ENCODE peak calls at places on chromosomes 16 and 17, in six cellular contexts. One of them, this sample, is unnamed.
A peak's percentile ranks its signal among the peaks of the same experiment; 100 is the strongest.

GRCh38 chr17:40480501-40481003 is 20.9 kb downstream of the TNS4 start:
- DNase-seq in nucleus accumbens: no peak
- DNase-seq in NCI-H1930: no peak
- DNase-seq in NCI-H2081: peak; percentile 29
- DNase-seq in stimulated activated naive CD8-positive, alpha-beta T cell treated with anti-CD3 and anti-CD28 coated beads, Interleukin-15, Interleukin-2, amounts not matched to agents 100 U/mL and 50 U/mL, for 24 hours: peak; percentile 86
- DNase-seq in GDM1: peak; percentile 29
- DNase-seq in this sample: peak; percentile 95

GRCh38 chr16:74829637-74830036 is 55.0 kb upstream of the FA2H start:
- DNase-seq in nucleus accumbens: no peak
- DNase-seq in NCI-H1930: no peak
- DNase-seq in NCI-H2081: no peak
- DNase-seq in stimulated activated naive CD8-positive, alpha-beta T cell treated with anti-CD3 and anti-CD28 coated beads, Interleukin-15, Interleukin-2, amounts not matched to agents 100 U/mL and 50 U/mL, for 24 hours: no peak
- DNase-seq in GDM1: no peak
- DNase-seq in this sample: no peak

GRCh38 chr17:28796062-28796461 is 46.5 kb downstream of the FAM222B start:
- DNase-seq in nucleus accumbens: no peak
- DNase-seq in NCI-H1930: no peak
- DNase-seq in NCI-H2081: peak; percentile 77
- DNase-seq in stimulated activated naive CD8-positive, alpha-beta T cell treated with anti-CD3 and anti-CD28 coated beads, Interleukin-15, Interleukin-2, amounts not matched to agents 100 U/mL and 50 U/mL, for 24 hours: no peak
- DNase-seq in GDM1: no peak
- DNase-seq in this sample: no peak

GRCh38 chr17:58351710-58352017 is 337 bp downstream of the SUPT4H1 start:
- DNase-seq in nucleus accumbens: no peak
- DNase-seq in NCI-H1930: no peak
- DNase-seq in NCI-H2081: no peak
- DNase-seq in stimulated activated naive CD8-positive, alpha-beta T cell treated with anti-CD3 and anti-CD28 coated beads, Interleukin-15, Interleukin-2, amounts not matched to agents 100 U/mL and 50 U/mL, for 24 hours: no peak
- DNase-seq in GDM1: no peak
- DNase-seq in this sample: no peak

GRCh38 chr16:74431516-74431915 is 10.2 kb upstream of the CLEC18B start:
- DNase-seq in nucleus accumbens: no peak
- DNase-seq in NCI-H1930: no peak
- DNase-seq in NCI-H2081: no peak
- DNase-seq in stimulated activated naive CD8-positive, alpha-beta T cell treated with anti-CD3 and anti-CD28 coated beads, Interleukin-15, Interleukin-2, amounts not matched to agents 100 U/mL and 50 U/mL, for 24 hours: no peak
- DNase-seq in GDM1: no peak
- DNase-seq in this sample: no peak

GRCh38 chr17:50269477-50270429 is 4.5 kb upstream of the TMEM92 start:
- DNase-seq in nucleus accumbens: no peak
- DNase-seq in NCI-H1930: peak; percentile 7
- DNase-seq in NCI-H2081: peak; percentile 60
- DNase-seq in stimulated activated naive CD8-positive, alpha-beta T cell treated with anti-CD3 and anti-CD28 coated beads, Interleukin-15, Interleukin-2, amounts not matched to agents 100 U/mL and 50 U/mL, for 24 hours: peak; percentile 77
- DNase-seq in GDM1: no peak
- DNase-seq in this sample: peak; percentile 79

GRCh38 chr16:86854895-86855294 is 276.5 kb downstream of the FOXL1 start:
- DNase-seq in nucleus accumbens: no peak
- DNase-seq in NCI-H1930: no peak
- DNase-seq in NCI-H2081: no peak
- DNase-seq in stimulated activated naive CD8-positive, alpha-beta T cell treated with anti-CD3 and anti-CD28 coated beads, Interleukin-15, Interleukin-2, amounts not matched to agents 100 U/mL and 50 U/mL, for 24 hours: no peak
- DNase-seq in GDM1: no peak
- DNase-seq in this sample: no peak

GRCh38 chr17:17175917-17176316 is 30.2 kb downstream of the PLD6 start:
- DNase-seq in nucleus accumbens: no peak
- DNase-seq in NCI-H1930: no peak
- DNase-seq in NCI-H2081: no peak
- DNase-seq in stimulated activated naive CD8-positive, alpha-beta T cell treated with anti-CD3 and anti-CD28 coated beads, Interleukin-15, Interleukin-2, amounts not matched to agents 100 U/mL and 50 U/mL, for 24 hours: no peak
- DNase-seq in GDM1: no peak
- DNase-seq in this sample: peak; percentile 41

GRCh38 chr16:89167425-89167941 is 4.1 kb upstream of the CDH15 start:
- DNase-seq in nucleus accumbens: peak; percentile 8
- DNase-seq in NCI-H1930: peak; percentile 63
- DNase-seq in NCI-H2081: peak; percentile 49
- DNase-seq in stimulated activated naive CD8-positive, alpha-beta T cell treated with anti-CD3 and anti-CD28 coated beads, Interleukin-15, Interleukin-2, amounts not matched to agents 100 U/mL and 50 U/mL, for 24 hours: peak; percentile 95
- DNase-seq in GDM1: peak; percentile 67
- DNase-seq in this sample: peak; percentile 89

GRCh38 chr16:88685156-88686061 is 898 bp downstream of the SNAI3 start:
- DNase-seq in nucleus accumbens: no peak
- DNase-seq in NCI-H1930: no peak
- DNase-seq in NCI-H2081: no peak
- DNase-seq in stimulated activated naive CD8-positive, alpha-beta T cell treated with anti-CD3 and anti-CD28 coated beads, Interleukin-15, Interleukin-2, amounts not matched to agents 100 U/mL and 50 U/mL, for 24 hours: peak; percentile 81
- DNase-seq in GDM1: peak; percentile 16
- DNase-seq in this sample: peak; percentile 82

GRCh38 chr16:10923650-10924214 is 18.5 kb downstream of the DEXI start:
- DNase-seq in nucleus accumbens: no peak
- DNase-seq in NCI-H1930: no peak
- DNase-seq in NCI-H2081: no peak
- DNase-seq in stimulated activated naive CD8-positive, alpha-beta T cell treated with anti-CD3 and anti-CD28 coated beads, Interleukin-15, Interleukin-2, amounts not matched to agents 100 U/mL and 50 U/mL, for 24 hours: no peak
- DNase-seq in GDM1: no peak
- DNase-seq in this sample: no peak

GRCh38 chr16:8655184-8655717 is 19.2 kb upstream of the ABAT start:
- DNase-seq in nucleus accumbens: no peak
- DNase-seq in NCI-H1930: peak; percentile 23
- DNase-seq in NCI-H2081: peak; percentile 18
- DNase-seq in stimulated activated naive CD8-positive, alpha-beta T cell treated with anti-CD3 and anti-CD28 coated beads, Interleukin-15, Interleukin-2, amounts not matched to agents 100 U/mL and 50 U/mL, for 24 hours: peak; percentile 56
- DNase-seq in GDM1: peak; percentile 45
- DNase-seq in this sample: peak; percentile 81

GRCh38 chr17:5922476-5922875 is 147.7 kb upstream of the WSCD1 start:
- DNase-seq in nucleus accumbens: no peak
- DNase-seq in NCI-H1930: no peak
- DNase-seq in NCI-H2081: no peak
- DNase-seq in stimulated activated naive CD8-positive, alpha-beta T cell treated with anti-CD3 and anti-CD28 coated beads, Interleukin-15, Interleukin-2, amounts not matched to agents 100 U/mL and 50 U/mL, for 24 hours: no peak
- DNase-seq in GDM1: no peak
- DNase-seq in this sample: no peak

GRCh38 chr16:79411805-79412204 is 188.7 kb downstream of the MAF start:
- DNase-seq in nucleus accumbens: no peak
- DNase-seq in NCI-H1930: no peak
- DNase-seq in NCI-H2081: no peak
- DNase-seq in stimulated activated naive CD8-positive, alpha-beta T cell treated with anti-CD3 and anti-CD28 coated beads, Interleukin-15, Interleukin-2, amounts not matched to agents 100 U/mL and 50 U/mL, for 24 hours: no peak
- DNase-seq in GDM1: no peak
- DNase-seq in this sample: peak; percentile 48

GRCh38 chr17:9924735-9925191 is 19.7 kb upstream of the RCVRN start:
- DNase-seq in nucleus accumbens: no peak
- DNase-seq in NCI-H1930: peak; percentile 70
- DNase-seq in NCI-H2081: peak; percentile 41
- DNase-seq in stimulated activated naive CD8-positive, alpha-beta T cell treated with anti-CD3 and anti-CD28 coated beads, Interleukin-15, Interleukin-2, amounts not matched to agents 100 U/mL and 50 U/mL, for 24 hours: no peak
- DNase-seq in GDM1: peak; percentile 44
- DNase-seq in this sample: no peak

GRCh38 chr17:69869667-69870066 is 205.4 kb upstream of the KCNJ16 start:
- DNase-seq in nucleus accumbens: no peak
- DNase-seq in NCI-H1930: no peak
- DNase-seq in NCI-H2081: no peak
- DNase-seq in stimulated activated naive CD8-positive, alpha-beta T cell treated with anti-CD3 and anti-CD28 coated beads, Interleukin-15, Interleukin-2, amounts not matched to agents 100 U/mL and 50 U/mL, for 24 hours: no peak
- DNase-seq in GDM1: no peak
- DNase-seq in this sample: no peak

GRCh38 chr17:7897773-7898172 is 9.2 kb downstream of the CHD3 start:
- DNase-seq in nucleus accumbens: no peak
- DNase-seq in NCI-H1930: no peak
- DNase-seq in NCI-H2081: no peak
- DNase-seq in stimulated activated naive CD8-positive, alpha-beta T cell treated with anti-CD3 and anti-CD28 coated beads, Interleukin-15, Interleukin-2, amounts not matched to agents 100 U/mL and 50 U/mL, for 24 hours: no peak
- DNase-seq in GDM1: peak; percentile 12
- DNase-seq in this sample: peak; percentile 47

GRCh38 chr16:29804020-29804419 is 2.3 kb upstream of the MAZ start:
- DNase-seq in nucleus accumbens: no peak
- DNase-seq in NCI-H1930: no peak
- DNase-seq in NCI-H2081: no peak
- DNase-seq in stimulated activated naive CD8-positive, alpha-beta T cell treated with anti-CD3 and anti-CD28 coated beads, Interleukin-15, Interleukin-2, amounts not matched to agents 100 U/mL and 50 U/mL, for 24 hours: no peak
- DNase-seq in GDM1: no peak
- DNase-seq in this sample: no peak

GRCh38 chr16:77298638-77299360 is 99.6 kb downstream of the SYCE1L start:
- DNase-seq in nucleus accumbens: no peak
- DNase-seq in NCI-H1930: no peak
- DNase-seq in NCI-H2081: no peak
- DNase-seq in stimulated activated naive CD8-positive, alpha-beta T cell treated with anti-CD3 and anti-CD28 coated beads, Interleukin-15, Interleukin-2, amounts not matched to agents 100 U/mL and 50 U/mL, for 24 hours: no peak
- DNase-seq in GDM1: no peak
- DNase-seq in this sample: no peak

GRCh38 chr16:56371383-56371937 is 53.9 kb downstream of the AMFR start:
- DNase-seq in nucleus accumbens: no peak
- DNase-seq in NCI-H1930: no peak
- DNase-seq in NCI-H2081: no peak
- DNase-seq in stimulated activated naive CD8-positive, alpha-beta T cell treated with anti-CD3 and anti-CD28 coated beads, Interleukin-15, Interleukin-2, amounts not matched to agents 100 U/mL and 50 U/mL, for 24 hours: no peak
- DNase-seq in GDM1: no peak
- DNase-seq in this sample: no peak

GRCh38 chr16:47888142-47888541 is 267.7 kb downstream of the ABCC12 start:
- DNase-seq in nucleus accumbens: no peak
- DNase-seq in NCI-H1930: no peak
- DNase-seq in NCI-H2081: no peak
- DNase-seq in stimulated activated naive CD8-positive, alpha-beta T cell treated with anti-CD3 and anti-CD28 coated beads, Interleukin-15, Interleukin-2, amounts not matched to agents 100 U/mL and 50 U/mL, for 24 hours: no peak
- DNase-seq in GDM1: no peak
- DNase-seq in this sample: no peak

GRCh38 chr17:31527606-31528005 is 136.1 kb downstream of the RAB11FIP4 start:
- DNase-seq in nucleus accumbens: no peak
- DNase-seq in NCI-H1930: no peak
- DNase-seq in NCI-H2081: no peak
- DNase-seq in stimulated activated naive CD8-positive, alpha-beta T cell treated with anti-CD3 and anti-CD28 coated beads, Interleukin-15, Interleukin-2, amounts not matched to agents 100 U/mL and 50 U/mL, for 24 hours: no peak
- DNase-seq in GDM1: no peak
- DNase-seq in this sample: no peak

GRCh38 chr16:6016530-6017184 is 919.1 kb upstream of the EEF2KMT start:
- DNase-seq in nucleus accumbens: no peak
- DNase-seq in NCI-H1930: peak; percentile 28
- DNase-seq in NCI-H2081: no peak
- DNase-seq in stimulated activated naive CD8-positive, alpha-beta T cell treated with anti-CD3 and anti-CD28 coated beads, Interleukin-15, Interleukin-2, amounts not matched to agents 100 U/mL and 50 U/mL, for 24 hours: no peak
- DNase-seq in GDM1: no peak
- DNase-seq in this sample: no peak

GRCh38 chr16:55495616-55496289 is 13.1 kb upstream of the LPCAT2 start:
- DNase-seq in nucleus accumbens: no peak
- DNase-seq in NCI-H1930: no peak
- DNase-seq in NCI-H2081: no peak
- DNase-seq in stimulated activated naive CD8-positive, alpha-beta T cell treated with anti-CD3 and anti-CD28 coated beads, Interleukin-15, Interleukin-2, amounts not matched to agents 100 U/mL and 50 U/mL, for 24 hours: no peak
- DNase-seq in GDM1: no peak
- DNase-seq in this sample: no peak

GRCh38 chr17:40431231-40431602 is 12.0 kb upstream of the IGFBP4 start:
- DNase-seq in nucleus accumbens: no peak
- DNase-seq in NCI-H1930: no peak
- DNase-seq in NCI-H2081: no peak
- DNase-seq in stimulated activated naive CD8-positive, alpha-beta T cell treated with anti-CD3 and anti-CD28 coated beads, Interleukin-15, Interleukin-2, amounts not matched to agents 100 U/mL and 50 U/mL, for 24 hours: no peak
- DNase-seq in GDM1: no peak
- DNase-seq in this sample: peak; percentile 4

GRCh38 chr17:1627219-1627986 is 1.2 kb downstream of the SLC43A2 start:
- DNase-seq in nucleus accumbens: no peak
- DNase-seq in NCI-H1930: no peak
- DNase-seq in NCI-H2081: no peak
- DNase-seq in stimulated activated naive CD8-positive, alpha-beta T cell treated with anti-CD3 and anti-CD28 coated beads, Interleukin-15, Interleukin-2, amounts not matched to agents 100 U/mL and 50 U/mL, for 24 hours: no peak
- DNase-seq in GDM1: peak; percentile 69
- DNase-seq in this sample: no peak

GRCh38 chr17:75524971-75525805 is at the start of gene LLGL2:
- DNase-seq in nucleus accumbens: peak; percentile 25
- DNase-seq in NCI-H1930: peak; percentile 97
- DNase-seq in NCI-H2081: peak; percentile 96
- DNase-seq in stimulated activated naive CD8-positive, alpha-beta T cell treated with anti-CD3 and anti-CD28 coated beads, Interleukin-15, Interleukin-2, amounts not matched to agents 100 U/mL and 50 U/mL, for 24 hours: peak; percentile 78
- DNase-seq in GDM1: no peak
- DNase-seq in this sample: peak; percentile 86

GRCh38 chr17:2844386-2844785 is 48.1 kb downstream of the RAP1GAP2 start:
- DNase-seq in nucleus accumbens: no peak
- DNase-seq in NCI-H1930: no peak
- DNase-seq in NCI-H2081: peak; percentile 52
- DNase-seq in stimulated activated naive CD8-positive, alpha-beta T cell treated with anti-CD3 and anti-CD28 coated beads, Interleukin-15, Interleukin-2, amounts not matched to agents 100 U/mL and 50 U/mL, for 24 hours: no peak
- DNase-seq in GDM1: no peak
- DNase-seq in this sample: no peak

GRCh38 chr17:53316988-53317387 is 505.7 kb upstream of the KIF2B start:
- DNase-seq in nucleus accumbens: no peak
- DNase-seq in NCI-H1930: no peak
- DNase-seq in NCI-H2081: no peak
- DNase-seq in stimulated activated naive CD8-positive, alpha-beta T cell treated with anti-CD3 and anti-CD28 coated beads, Interleukin-15, Interleukin-2, amounts not matched to agents 100 U/mL and 50 U/mL, for 24 hours: no peak
- DNase-seq in GDM1: no peak
- DNase-seq in this sample: no peak

GRCh38 chr17:7476474-7476873 is 3.0 kb downstream of the ZBTB4 start:
- DNase-seq in nucleus accumbens: no peak
- DNase-seq in NCI-H1930: no peak
- DNase-seq in NCI-H2081: no peak
- DNase-seq in stimulated activated naive CD8-positive, alpha-beta T cell treated with anti-CD3 and anti-CD28 coated beads, Interleukin-15, Interleukin-2, amounts not matched to agents 100 U/mL and 50 U/mL, for 24 hours: no peak
- DNase-seq in GDM1: no peak
- DNase-seq in this sample: no peak

GRCh38 chr16:13939821-13940220 is 19.9 kb downstream of the ERCC4 start:
- DNase-seq in nucleus accumbens: no peak
- DNase-seq in NCI-H1930: no peak
- DNase-seq in NCI-H2081: no peak
- DNase-seq in stimulated activated naive CD8-positive, alpha-beta T cell treated with anti-CD3 and anti-CD28 coated beads, Interleukin-15, Interleukin-2, amounts not matched to agents 100 U/mL and 50 U/mL, for 24 hours: no peak
- DNase-seq in GDM1: no peak
- DNase-seq in this sample: no peak

GRCh38 chr17:29559640-29560039 is 7.2 kb downstream of the ABHD15 start:
- DNase-seq in nucleus accumbens: no peak
- DNase-seq in NCI-H1930: no peak
- DNase-seq in NCI-H2081: peak; percentile 1
- DNase-seq in stimulated activated naive CD8-positive, alpha-beta T cell treated with anti-CD3 and anti-CD28 coated beads, Interleukin-15, Interleukin-2, amounts not matched to agents 100 U/mL and 50 U/mL, for 24 hours: no peak
- DNase-seq in GDM1: no peak
- DNase-seq in this sample: no peak

GRCh38 chr17:7561028-7561575 is 617 bp upstream of the SENP3 start:
- DNase-seq in nucleus accumbens: peak; percentile 61
- DNase-seq in NCI-H1930: peak; percentile 75
- DNase-seq in NCI-H2081: peak; percentile 70
- DNase-seq in stimulated activated naive CD8-positive, alpha-beta T cell treated with anti-CD3 and anti-CD28 coated beads, Interleukin-15, Interleukin-2, amounts not matched to agents 100 U/mL and 50 U/mL, for 24 hours: peak; percentile 90
- DNase-seq in GDM1: peak; percentile 68
- DNase-seq in this sample: peak; percentile 92

GRCh38 chr17:78826426-78826825 is 14.2 kb downstream of the USP36 start:
- DNase-seq in nucleus accumbens: no peak
- DNase-seq in NCI-H1930: no peak
- DNase-seq in NCI-H2081: no peak
- DNase-seq in stimulated activated naive CD8-positive, alpha-beta T cell treated with anti-CD3 and anti-CD28 coated beads, Interleukin-15, Interleukin-2, amounts not matched to agents 100 U/mL and 50 U/mL, for 24 hours: no peak
- DNase-seq in GDM1: no peak
- DNase-seq in this sample: no peak

GRCh38 chr17:48569676-48570324 is 8.3 kb downstream of the HOXB4 start:
- DNase-seq in nucleus accumbens: no peak
- DNase-seq in NCI-H1930: no peak
- DNase-seq in NCI-H2081: no peak
- DNase-seq in stimulated activated naive CD8-positive, alpha-beta T cell treated with anti-CD3 and anti-CD28 coated beads, Interleukin-15, Interleukin-2, amounts not matched to agents 100 U/mL and 50 U/mL, for 24 hours: no peak
- DNase-seq in GDM1: no peak
- DNase-seq in this sample: no peak

GRCh38 chr16:31301708-31302400 is 42.1 kb downstream of the ITGAM start:
- DNase-seq in nucleus accumbens: no peak
- DNase-seq in NCI-H1930: no peak
- DNase-seq in NCI-H2081: no peak
- DNase-seq in stimulated activated naive CD8-positive, alpha-beta T cell treated with anti-CD3 and anti-CD28 coated beads, Interleukin-15, Interleukin-2, amounts not matched to agents 100 U/mL and 50 U/mL, for 24 hours: no peak
- DNase-seq in GDM1: peak; percentile 63
- DNase-seq in this sample: no peak

GRCh38 chr17:82257473-82257872 is 16.0 kb downstream of the CSNK1D start:
- DNase-seq in nucleus accumbens: no peak
- DNase-seq in NCI-H1930: no peak
- DNase-seq in NCI-H2081: peak; percentile 17
- DNase-seq in stimulated activated naive CD8-positive, alpha-beta T cell treated with anti-CD3 and anti-CD28 coated beads, Interleukin-15, Interleukin-2, amounts not matched to agents 100 U/mL and 50 U/mL, for 24 hours: peak; percentile 78
- DNase-seq in GDM1: no peak
- DNase-seq in this sample: peak; percentile 75

GRCh38 chr17:73969956-73970355 is 233.5 kb upstream of the RPL38 start:
- DNase-seq in nucleus accumbens: no peak
- DNase-seq in NCI-H1930: no peak
- DNase-seq in NCI-H2081: no peak
- DNase-seq in stimulated activated naive CD8-positive, alpha-beta T cell treated with anti-CD3 and anti-CD28 coated beads, Interleukin-15, Interleukin-2, amounts not matched to agents 100 U/mL and 50 U/mL, for 24 hours: no peak
- DNase-seq in GDM1: no peak
- DNase-seq in this sample: no peak

GRCh38 chr16:69880640-69881133 is 70.4 kb upstream of the CLEC18A start:
- DNase-seq in nucleus accumbens: no peak
- DNase-seq in NCI-H1930: no peak
- DNase-seq in NCI-H2081: peak; percentile 10
- DNase-seq in stimulated activated naive CD8-positive, alpha-beta T cell treated with anti-CD3 and anti-CD28 coated beads, Interleukin-15, Interleukin-2, amounts not matched to agents 100 U/mL and 50 U/mL, for 24 hours: no peak
- DNase-seq in GDM1: no peak
- DNase-seq in this sample: no peak

This sample was measured in activated CD4-positive, alpha-beta memory T cell treated with anti-CD3 and anti-CD28 coated beads for 36 hours.